ENCODE peak calls at places on chromosomes 4 and X, in seven cellular contexts. O is mesenchymal stem cell, Q is neuronal stem cell, W is IMR-90, H is mesendoderm, E is H1, Y is trophoblast cell. L is an unnamed sample.

GRCh38 chr4:110663738-110664444 is 41.0 kb upstream of the PITX2 start:
- DNase-seq in Q (no peak), H (no peak), W (peak), Y (no peak), E (no peak), O (peak), L (no peak)

GRCh38 chr4:108954880-108955279 is 192.0 kb upstream of the ETNPPL start:
- DNase-seq in W (no peak), H (no peak), O (no peak), E (no peak), Q (no peak), Y (peak), L (no peak)

GRCh38 chrX:1576201-1577101 is 15.0 kb upstream of the AKAP17A start:
- DNase-seq in H (no peak), Q (no peak), O (no peak), W (no peak), E (no peak), Y (no peak), L (no peak)

GRCh38 chr4:62717144-62717543 is 1517.0 kb downstream of the ADGRL3 start:
- DNase-seq in W (no peak), O (no peak), H (no peak), Q (no peak), E (no peak), Y (no peak), L (no peak)

GRCh38 chrX:74613350-74614192 is 853 bp downstream of the RLIM start:
- DNase-seq in W (peak), H (peak), Y (peak), O (peak), Q (no peak), E (no peak), L (no peak)

GRCh38 chr4:23853986-23854385 is 35.9 kb downstream of the PPARGC1A start:
- DNase-seq in E (no peak), O (no peak), Q (no peak), Y (peak), W (no peak), H (no peak), L (no peak)

GRCh38 chrX:11351375-11352295 is 58.4 kb downstream of the AMELX start:
- DNase-seq in H (no peak), Q (no peak), Y (no peak), W (peak), E (no peak), O (peak), L (no peak)

GRCh38 chr4:32735856-32736590 is 2015.9 kb downstream of the PCDH7 start:
- DNase-seq in E (no peak), W (no peak), Q (no peak), H (no peak), Y (no peak), O (no peak), L (no peak)

GRCh38 chr4:173332963-173333657 is 1.0 kb downstream of the HMGB2 start:
- DNase-seq in Q (no peak), W (peak), O (peak), H (peak), E (no peak), Y (peak), L (no peak)

GRCh38 chr4:21688596-21689265 is 259.8 kb downstream of the KCNIP4 start:
- DNase-seq in H (no peak), Y (no peak), W (no peak), O (peak), E (no peak), Q (no peak), L (no peak)

GRCh38 chrX:68693481-68694410 is 46.3 kb downstream of the STARD8 start:
- DNase-seq in O (peak), Y (peak), W (peak), H (peak), E (no peak), Q (peak), L (peak)

GRCh38 chr4:119683518-119683917 is 54.9 kb upstream of the PDE5A start:
- DNase-seq in W (peak), H (no peak), E (no peak), Q (no peak), Y (no peak), O (peak), L (no peak)

GRCh38 chr4:88613417-88613875 is 21.2 kb downstream of the HERC3 start:
- DNase-seq in W (no peak), O (no peak), H (no peak), E (no peak), Y (no peak), Q (no peak), L (no peak)

GRCh38 chr4:67861513-67861912 is 22.3 kb downstream of the TMPRSS11D start:
- DNase-seq in H (no peak), E (no peak), Y (no peak), O (no peak), Q (no peak), W (no peak), L (no peak)

GRCh38 chr4:57074753-57075152 is 35.4 kb downstream of the IGFBP7 start:
- DNase-seq in E (no peak), Y (no peak), O (no peak), H (no peak), Q (no peak), W (peak), L (no peak)

GRCh38 chrX:151393514-151393913 is 3.5 kb upstream of the VMA21 start:
- DNase-seq in Q (peak), Y (peak), W (no peak), O (no peak), H (peak), E (no peak), L (peak)

GRCh38 chr4:158811704-158812103 is 42.9 kb downstream of the FNIP2 start:
- DNase-seq in W (no peak), Q (no peak), E (no peak), O (no peak), H (no peak), Y (peak), L (no peak)

GRCh38 chrX:9626379-9626778 is 139.3 kb downstream of the GPR143 start:
- DNase-seq in Q (no peak), O (no peak), H (no peak), Y (no peak), W (peak), E (no peak), L (no peak)

GRCh38 chr4:186936496-186937375 is 213.1 kb upstream of the FAT1 start:
- DNase-seq in Q (no peak), O (peak), W (peak), Y (peak), E (no peak), H (no peak), L (no peak)

GRCh38 chr4:119139822-119140252 is 4.2 kb downstream of the MYOZ2 start:
- DNase-seq in H (no peak), W (no peak), Y (no peak), E (no peak), O (no peak), Q (no peak), L (no peak)

GRCh38 chr4:135564090-135564489 is 1362.5 kb upstream of the PABPC4L start:
- DNase-seq in Q (no peak), H (no peak), O (no peak), Y (no peak), E (no peak), W (no peak), L (no peak)

GRCh38 chr4:12421364-12421763 is 992.7 kb upstream of the HS3ST1 start:
- DNase-seq in E (no peak), H (peak), Q (no peak), Y (peak), O (no peak), W (no peak), L (no peak)

GRCh38 chr4:98446499-98447375 is 185.6 kb downstream of the RAP1GDS1 start:
- DNase-seq in Q (no peak), Y (no peak), H (no peak), W (peak), O (peak), E (no peak), L (no peak)

GRCh38 chr4:83490876-83491450 is 6.1 kb upstream of the ABRAXAS1 start:
- DNase-seq in H (peak), Y (peak), W (peak), E (no peak), O (peak), Q (no peak), L (no peak)

GRCh38 chr4:153065286-153065685 is 129.2 kb downstream of the FHDC1 start:
- DNase-seq in Y (no peak), O (no peak), W (no peak), Q (no peak), H (no peak), E (no peak), L (no peak)

GRCh38 chr4:176377705-176378302 is 58.0 kb downstream of the SPCS3 start:
- DNase-seq in Y (peak), H (peak), W (peak), E (no peak), O (no peak), Q (no peak), L (no peak)

DNA sequence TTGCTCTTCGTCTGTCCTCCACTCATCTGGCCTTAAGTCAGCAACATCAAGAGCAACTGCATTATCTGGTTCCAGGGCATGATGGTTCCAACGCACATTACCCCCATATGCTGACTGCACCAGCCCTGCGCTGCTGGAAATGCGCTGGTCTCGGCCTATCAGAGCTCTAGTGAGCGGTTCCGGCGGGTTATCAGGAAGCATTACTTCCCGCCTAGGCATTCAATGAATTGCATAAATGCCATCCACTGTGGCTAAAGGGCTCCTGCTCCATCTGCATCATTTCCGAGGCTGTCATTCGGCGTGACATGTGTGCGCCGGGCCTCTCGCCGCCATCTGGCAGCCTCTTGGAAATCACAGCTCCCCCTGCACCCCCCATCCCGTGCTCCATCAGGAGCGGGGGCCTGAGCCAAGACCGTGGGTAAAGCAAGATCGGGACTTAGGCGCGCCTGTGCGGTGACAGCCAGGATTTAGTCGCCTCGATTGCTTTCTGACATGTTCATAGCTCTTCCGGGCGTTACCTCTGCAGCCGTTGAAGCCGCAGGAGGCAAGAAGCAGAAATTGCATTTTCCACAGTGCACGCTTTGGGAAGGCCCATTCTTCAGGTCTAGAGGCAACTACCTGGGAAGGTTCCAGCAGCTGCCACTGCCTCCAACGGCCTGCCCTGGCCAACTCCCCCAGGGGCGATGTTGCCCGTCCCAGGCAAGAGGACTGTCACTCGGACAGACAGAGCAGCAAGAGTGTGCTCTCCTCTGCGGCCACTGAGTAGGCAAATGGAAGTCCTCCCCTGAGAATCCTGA is 64.3 kb downstream of the SEPSECS start:
- DNase-seq in W (no peak), E (no peak), O (no peak), H (no peak), Y (peak), Q (no peak), L (no peak)
- H4K8ac ChIP-seq in W (no peak), E (no peak), O (no peak), H (no peak), Y (peak), Q (no peak), L (no peak)

GRCh38 chrX:108362026-108362425 is 76.2 kb downstream of the COL4A6 start:
- DNase-seq in O (peak), H (no peak), W (no peak), Y (peak), Q (no peak), E (no peak), L (no peak)
- H2BK5ac ChIP-seq in O (no peak), H (no peak), W (no peak), Y (no peak), Q (no peak), E (no peak), L (no peak)

GRCh38 chr4:128161138-128161537 is 100.0 kb downstream of the LARP1B start:
- DNase-seq in O (no peak), E (no peak), W (no peak), H (peak), Y (no peak), Q (no peak), L (no peak)

GRCh38 chr4:128162434-128162833 is 101.3 kb downstream of the LARP1B start:
- DNase-seq in O (no peak), H (peak), Y (no peak), W (peak), E (no peak), Q (no peak), L (no peak)

GRCh38 chr4:128158894-128159293 is 97.8 kb downstream of the LARP1B start:
- DNase-seq in Y (no peak), E (no peak), Q (no peak), O (no peak), W (no peak), H (no peak), L (no peak)

GRCh38 chr4:128163177-128164117 is 102.3 kb downstream of the LARP1B start:
- DNase-seq in Q (no peak), H (peak), W (peak), E (no peak), Y (peak), O (peak), L (no peak)

DNA sequence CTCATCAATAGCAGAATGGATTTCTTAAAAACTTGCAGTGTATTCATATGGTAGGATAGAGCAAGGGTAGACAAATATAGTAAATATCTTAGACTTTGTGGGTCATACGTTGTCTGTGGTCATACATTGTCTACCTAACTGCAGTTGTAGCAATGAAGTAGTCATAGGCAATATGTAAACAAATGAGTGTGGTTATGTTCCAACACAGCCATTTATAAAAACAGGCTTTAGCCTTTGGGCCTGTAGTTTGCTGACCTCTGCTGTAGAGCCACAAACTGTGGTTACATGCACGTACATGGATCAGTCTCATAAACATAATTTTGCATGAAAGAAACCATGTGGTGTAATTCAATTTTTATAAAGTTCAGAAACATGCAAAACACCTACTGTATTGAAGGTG is 98.9 kb downstream of the LARP1B start:
- DNase-seq in Q (no peak), Y (no peak), W (peak), E (no peak), H (no peak), O (peak), L (no peak)
- H4K8ac ChIP-seq in Q (no peak), Y (no peak), W (no peak), E (no peak), H (no peak), O (no peak), L (no peak)

DNA sequence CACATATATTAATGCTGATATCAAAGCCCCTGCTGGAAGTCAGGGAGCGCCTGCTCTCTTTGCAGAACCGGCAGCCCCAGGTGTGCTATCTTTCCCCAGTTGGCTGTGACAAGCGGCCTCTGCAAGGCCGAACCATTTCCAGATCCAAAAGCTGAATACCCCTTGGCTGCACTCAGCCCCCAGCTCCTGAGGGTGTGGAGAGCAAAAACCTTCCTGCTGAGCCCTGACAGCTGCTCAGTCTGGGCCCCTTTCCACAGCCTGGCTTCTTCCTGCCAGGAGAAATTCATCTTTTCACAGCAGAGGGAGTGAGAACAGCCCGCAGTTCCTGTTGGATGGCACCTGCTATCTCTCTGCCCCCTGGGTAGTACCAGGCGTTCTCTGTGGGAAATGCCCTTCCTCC is 78.3 kb downstream of the DRD5 start:
- DNase-seq in Y (no peak), O (no peak), H (no peak), Q (no peak), W (no peak), E (no peak), L (no peak)
- H2BK5ac ChIP-seq in Y (no peak), O (no peak), H (no peak), Q (no peak), W (no peak), E (no peak), L (no peak)

GRCh38 chr4:145960012-145960411 is 21.4 kb upstream of the ZNF827 start:
- DNase-seq in Q (no peak), W (no peak), O (no peak), Y (no peak), E (no peak), H (no peak), L (no peak)
- H4K8ac ChIP-seq in Q (no peak), W (no peak), O (no peak), Y (no peak), E (no peak), H (no peak), L (no peak)

DNA sequence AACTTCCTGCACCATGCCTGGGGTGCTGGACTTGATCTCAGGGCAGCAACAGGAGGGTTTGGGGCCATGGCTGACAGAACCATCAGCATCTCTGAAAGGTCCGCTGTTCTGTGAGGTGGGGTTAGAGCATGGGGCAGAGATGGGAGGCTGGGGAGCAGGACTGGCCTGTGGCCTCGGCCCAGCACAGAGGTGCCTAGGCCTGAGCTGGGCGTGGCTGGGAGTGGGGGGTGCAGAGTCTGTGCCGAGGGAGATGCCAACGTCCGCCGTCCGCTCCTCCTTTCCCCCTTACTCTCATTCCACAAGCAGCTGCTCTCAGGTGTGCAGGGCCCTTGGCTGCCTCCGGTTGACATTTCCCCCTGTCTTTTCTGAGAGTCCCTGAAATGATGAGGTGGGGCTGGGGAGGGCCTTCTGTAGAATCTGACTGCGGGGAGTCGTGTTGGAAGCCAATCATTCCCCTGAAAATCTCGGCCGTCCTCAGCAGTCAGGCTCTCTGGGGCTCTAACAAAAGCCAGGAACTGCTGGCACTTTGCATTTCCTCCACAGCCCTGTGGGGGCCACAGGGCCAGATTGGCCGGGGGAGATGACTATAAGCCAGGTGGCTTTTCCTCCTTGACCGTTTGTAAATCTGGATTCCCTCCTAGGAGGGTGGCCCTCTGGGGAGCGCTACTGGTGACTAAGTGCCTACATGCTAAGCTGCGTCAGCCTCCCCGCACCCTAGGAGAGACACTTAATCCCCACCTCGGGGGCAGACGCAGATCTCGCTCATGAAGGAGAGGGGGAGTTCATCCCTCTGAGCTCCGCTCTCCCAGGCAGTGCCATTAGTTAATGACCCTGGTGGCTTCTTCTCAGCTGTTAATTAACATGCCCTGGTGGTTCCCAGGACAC is 41.2 kb downstream of the EVC start:
- DNase-seq in Y (no peak), O (peak), H (peak), Q (peak), E (peak), W (peak), L (peak)
- H2BK5ac ChIP-seq in Y (no peak), O (peak), H (no peak), Q (no peak), E (peak), W (peak), L (no peak)

GRCh38 chrX:130053236-130053635 is 57.1 kb downstream of the ELF4 start:
- DNase-seq in O (no peak), E (no peak), Q (no peak), Y (no peak), W (no peak), H (no peak), L (no peak)
- H4K8ac ChIP-seq in O (no peak), E (no peak), Q (no peak), Y (no peak), W (no peak), H (no peak), L (no peak)

GRCh38 chrX:150227321-150227860 is 135.7 kb upstream of the MAMLD1 start:
- DNase-seq in Q (no peak), Y (no peak), O (no peak), W (no peak), H (no peak), E (no peak), L (no peak)

GRCh38 chrX:150229481-150229880 is 133.6 kb upstream of the MAMLD1 start:
- DNase-seq in Q (no peak), H (no peak), O (no peak), W (no peak), E (no peak), Y (no peak), L (no peak)

GRCh38 chrX:150226223-150226965 is 136.7 kb upstream of the MAMLD1 start:
- DNase-seq in O (no peak), H (no peak), W (no peak), Q (no peak), E (no peak), Y (no peak), L (no peak)

GRCh38 chrX:150229030-150229429 is 134.1 kb upstream of the MAMLD1 start:
- DNase-seq in E (no peak), W (no peak), O (no peak), H (no peak), Q (no peak), Y (no peak), L (no peak)

GRCh38 chrX:150227873-150228272 is 135.2 kb upstream of the MAMLD1 start:
- DNase-seq in E (no peak), O (no peak), Y (no peak), H (no peak), W (no peak), Q (no peak), L (no peak)
- H2BK5ac ChIP-seq in E (no peak), O (no peak), Y (no peak), H (no peak), W (no peak), Q (no peak), L (no peak)

DNA sequence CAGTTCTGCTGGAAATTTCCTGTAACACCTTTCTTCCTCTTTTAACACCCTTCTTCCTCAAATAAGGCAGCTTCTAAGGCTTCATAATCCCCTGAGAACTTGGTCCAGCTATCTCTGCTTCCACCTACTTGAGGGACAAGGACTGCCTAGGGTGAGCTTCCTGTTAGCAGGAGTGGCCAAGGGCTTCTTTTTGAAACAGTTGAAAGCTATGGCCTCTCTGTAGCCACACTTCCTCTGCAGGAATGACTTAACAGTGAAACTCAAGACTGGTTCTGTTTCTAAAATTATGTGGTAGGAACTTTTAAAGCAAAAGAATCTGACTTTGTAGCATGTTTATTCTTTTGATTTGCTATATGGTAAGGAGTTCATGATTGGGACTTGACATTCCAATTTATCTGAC is 108.5 kb upstream of the WDR1 start:
- DNase-seq in O (no peak), E (no peak), Y (no peak), W (no peak), H (no peak), Q (no peak), L (no peak)
- H4K8ac ChIP-seq in O (no peak), E (no peak), Y (no peak), W (no peak), H (no peak), Q (no peak), L (no peak)

L was measured in H9.